ENCODE peak calls at places on chromosomes 4 and X, in five cellular contexts. C is mammary epithelial cell, V is IMR-90, N is cardiac muscle cell, Y is tibial artery. E is an unnamed sample.

GRCh38 chrX:120697053-120697452 is 67.2 kb upstream of the C1GALT1C1 start:
- DNase-seq in C (no peak), V (no peak), N (no peak), Y (no peak), E (no peak)

GRCh38 chrX:53714580-53715335 is 28.2 kb upstream of the HUWE1 start:
- DNase-seq in C (peak), V (peak), N (no peak), Y (no peak), E (no peak)

GRCh38 chr4:37644962-37645361 is 41.2 kb downstream of the RELL1 start:
- DNase-seq in C (no peak), V (peak), N (no peak), Y (peak), E (peak)

GRCh38 chr4:45693746-45694145 is 430.1 kb downstream of the GABRG1 start:
- DNase-seq in C (no peak), V (no peak), N (peak), Y (no peak), E (no peak)

GRCh38 chr4:105241456-105241855 is 94.8 kb downstream of the TET2 start:
- DNase-seq in C (no peak), V (no peak), N (no peak), Y (no peak), E (no peak)

GRCh38 chr4:169058312-169058711 is 48.3 kb upstream of the CBR4 start:
- DNase-seq in C (no peak), V (no peak), N (no peak), Y (no peak), E (no peak)

GRCh38 chr4:180116840-180117239 is 2126.4 kb upstream of the TENM3 start:
- DNase-seq in C (no peak), V (no peak), N (no peak), Y (no peak), E (no peak)

GRCh38 chr4:109588176-109588575 is 28.1 kb downstream of the MCUB start:
- DNase-seq in C (no peak), V (no peak), N (no peak), Y (no peak), E (no peak)

GRCh38 chr4:81409836-81410235 is 61.9 kb downstream of the RASGEF1B start:
- DNase-seq in C (no peak), V (no peak), N (no peak), Y (no peak), E (no peak)

GRCh38 chrX:75522565-75523411 is at the start of gene ZDHHC15:
- DNase-seq in C (no peak), V (no peak), N (peak), Y (peak), E (no peak)

GRCh38 chr4:41454393-41454792 is 83.6 kb upstream of the LIMCH1 start:
- DNase-seq in C (no peak), V (no peak), N (peak), Y (no peak), E (no peak)

GRCh38 chr4:110165382-110166285 is 32.8 kb downstream of the ELOVL6 start:
- DNase-seq in C (peak), V (peak), N (no peak), Y (no peak), E (no peak)

GRCh38 chr4:42330291-42330690 is 67.0 kb upstream of the SHISA3 start:
- DNase-seq in C (no peak), V (no peak), N (no peak), Y (no peak), E (no peak)

GRCh38 chr4:120692964-120693363 is 229.6 kb downstream of the PRDM5 start:
- DNase-seq in C (peak), V (peak), N (no peak), Y (no peak), E (peak)

GRCh38 chr4:76950052-76950845 is 697 bp downstream of the SEPTIN11 start:
- DNase-seq in C (peak), V (no peak), N (peak), Y (peak), E (no peak)

GRCh38 chr4:102503301-102503746 is 2.2 kb downstream of the NFKB1 start:
- DNase-seq in C (no peak), V (no peak), N (no peak), Y (no peak), E (no peak)

GRCh38 chr4:184474261-184475095 is at the start of gene IRF2:
- DNase-seq in C (peak), V (peak), N (peak), Y (peak), E (peak)

GRCh38 chr4:138659640-138660325 is 355.8 kb upstream of the NOCT start:
- DNase-seq in C (peak), V (no peak), N (no peak), Y (no peak), E (no peak)

GRCh38 chr4:122635205-122635604 is 14.3 kb upstream of the IL21 start:
- DNase-seq in C (no peak), V (no peak), N (no peak), Y (no peak), E (no peak)

GRCh38 chr4:159598602-159599001 is 495.7 kb downstream of the RAPGEF2 start:
- DNase-seq in C (no peak), V (no peak), N (no peak), Y (no peak), E (no peak)

GRCh38 chrX:3697701-3698279 is 15.7 kb downstream of the PRKX start:
- DNase-seq in C (peak), V (peak), N (no peak), Y (peak), E (no peak)

GRCh38 chrX:140141444-140142029 is 176.2 kb upstream of the CXorf66 start:
- DNase-seq in C (peak), V (peak), N (peak), Y (no peak), E (no peak)
- TF ChIP-seq CTCF in C (peak), V (peak), N (peak), Y (peak), E (peak)

GRCh38 chr4:73259552-73260140 is 1.0 kb upstream of the ANKRD17 start:
- DNase-seq in C (no peak), V (no peak), N (no peak), Y (no peak), E (no peak)

GRCh38 chr4:73258668-73259551 is at the start of gene ANKRD17:
- DNase-seq in C (peak), V (peak), N (peak), Y (peak), E (peak)

GRCh38 chr4:73257242-73257994 is 1.2 kb downstream of the ANKRD17 start:
- DNase-seq in C (peak), V (peak), N (peak), Y (peak), E (peak)

DNA sequence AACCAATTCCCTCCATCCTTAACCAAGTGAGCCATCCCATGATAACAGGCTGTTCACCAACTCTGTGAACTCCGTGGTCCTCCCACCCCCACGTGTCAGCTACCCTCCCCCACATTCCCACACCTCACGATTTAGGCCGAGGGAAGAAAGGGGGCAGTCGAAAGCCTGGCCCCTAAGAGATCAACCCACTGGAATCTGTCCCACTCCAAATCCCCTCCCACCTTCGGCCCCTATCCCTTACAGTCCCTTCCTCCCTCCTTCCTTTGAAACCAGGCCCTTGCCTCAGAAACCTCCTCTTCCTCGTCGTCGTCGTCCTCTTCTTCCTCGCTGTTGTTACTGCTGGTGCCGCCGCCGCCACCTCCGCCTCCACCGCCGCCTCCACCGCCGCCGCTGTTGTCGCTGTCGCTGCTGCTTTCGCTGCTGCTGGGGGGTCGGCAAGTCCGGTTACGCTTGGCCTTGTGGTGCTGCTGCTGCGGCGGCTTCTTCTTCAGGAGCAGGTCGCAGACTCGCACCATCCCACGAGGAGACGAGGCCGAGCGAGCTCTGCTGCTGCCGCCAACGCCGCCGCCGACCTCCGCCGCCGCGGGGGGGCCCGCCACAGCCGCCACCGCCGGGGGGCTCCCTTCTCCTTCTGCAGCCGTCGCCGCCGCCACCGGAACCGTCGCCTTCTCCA is 467 bp downstream of the ANKRD17 start:
- DNase-seq in C (peak), V (peak), N (peak), Y (peak), E (no peak)
- TF ChIP-seq CTCF in C (peak), V (peak), N (peak), Y (peak), E (no peak)

GRCh38 chr4:100806988-100807387 is 289.2 kb upstream of the EMCN start:
- DNase-seq in C (no peak), V (no peak), N (no peak), Y (no peak), E (no peak)

GRCh38 chr4:100811046-100811445 is 293.2 kb upstream of the EMCN start:
- DNase-seq in C (no peak), V (no peak), N (no peak), Y (no peak), E (no peak)

GRCh38 chr4:100803751-100804150 is 285.9 kb upstream of the EMCN start:
- DNase-seq in C (no peak), V (no peak), N (no peak), Y (no peak), E (no peak)

GRCh38 chr4:100799767-100800539 is 282.1 kb upstream of the EMCN start:
- DNase-seq in C (no peak), V (no peak), N (no peak), Y (no peak), E (no peak)

DNA sequence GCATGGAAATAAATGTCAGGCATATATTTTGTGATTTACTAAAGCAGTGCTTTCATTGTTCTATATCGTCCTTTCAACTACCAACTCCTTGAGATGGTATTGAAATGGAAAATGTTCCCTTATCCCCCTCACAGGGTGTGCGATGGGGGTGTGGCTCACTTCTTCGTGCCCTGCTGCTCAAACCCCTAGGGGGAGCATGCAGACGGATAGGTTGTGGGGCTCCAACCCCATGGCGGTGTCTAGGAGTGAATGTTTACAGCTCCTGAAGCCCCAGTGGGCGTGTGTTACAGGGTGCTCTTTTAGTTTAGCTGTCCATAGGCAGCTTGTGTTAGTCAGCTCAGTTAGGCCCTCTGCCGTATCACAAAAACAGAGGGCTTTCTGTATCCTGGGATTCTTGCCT is 287.7 kb upstream of the EMCN start:
- DNase-seq in C (no peak), V (no peak), N (no peak), Y (no peak), E (no peak)
- TF ChIP-seq CTCF in C (no peak), V (no peak), N (no peak), Y (no peak), E (no peak)

DNA sequence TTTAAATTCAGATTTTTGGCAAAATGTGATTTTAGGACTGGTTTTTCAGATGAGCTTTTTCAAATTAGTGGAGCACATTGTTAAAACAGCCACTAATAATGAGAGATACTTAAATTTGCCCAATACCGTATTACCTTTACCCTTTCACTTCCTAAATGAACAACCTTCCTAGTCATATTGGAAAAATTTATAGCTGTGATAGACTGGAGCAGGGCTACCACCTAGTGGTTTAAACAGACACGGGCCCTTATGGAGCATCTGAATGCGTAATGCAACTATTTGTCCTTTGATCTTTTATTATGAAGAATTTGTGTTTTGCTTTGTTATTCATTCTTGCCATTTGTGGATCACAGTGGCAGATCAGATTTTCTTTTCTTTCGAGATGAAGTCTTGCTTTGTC is 72.7 kb downstream of the KDM6A start:
- DNase-seq in C (no peak), V (no peak), N (no peak), Y (no peak), E (no peak)
- TF ChIP-seq CTCF in C (peak), V (peak), N (no peak), Y (no peak), E (peak)

GRCh38 chrX:12138366-12139313 is at the start of gene FRMPD4:
- DNase-seq in C (peak), V (peak), N (peak), Y (no peak), E (no peak)
- TF ChIP-seq CTCF in C (peak), V (peak), N (peak), Y (no peak), E (peak)

GRCh38 chr4:1851575-1852415 is 4.2 kb downstream of the LETM1 start:
- DNase-seq in C (no peak), V (no peak), N (no peak), Y (no peak), E (no peak)
- TF ChIP-seq CTCF in C (no peak), V (no peak), N (no peak), Y (no peak), E (no peak)

GRCh38 chr4:38873290-38873949 is 5.8 kb downstream of the FAM114A1 start:
- DNase-seq in C (no peak), V (no peak), N (no peak), Y (no peak), E (no peak)
- TF ChIP-seq CTCF in C (no peak), V (peak), N (no peak), Y (no peak), E (no peak)

GRCh38 chr4:173213296-173213695 is 44.7 kb downstream of the GALNT7 start:
- DNase-seq in C (no peak), V (no peak), N (no peak), Y (no peak), E (no peak)

GRCh38 chr4:173214231-173214630 is 45.6 kb downstream of the GALNT7 start:
- DNase-seq in C (no peak), V (no peak), N (no peak), Y (no peak), E (no peak)

GRCh38 chr4:173212379-173212778 is 43.8 kb downstream of the GALNT7 start:
- DNase-seq in C (no peak), V (peak), N (no peak), Y (no peak), E (no peak)

GRCh38 chr4:173211222-173211621 is 42.6 kb downstream of the GALNT7 start:
- DNase-seq in C (peak), V (no peak), N (no peak), Y (no peak), E (no peak)

GRCh38 chr4:173211838-173212237 is 43.2 kb downstream of the GALNT7 start:
- DNase-seq in C (peak), V (peak), N (peak), Y (no peak), E (no peak)
- TF ChIP-seq CTCF in C (no peak), V (no peak), N (no peak), Y (no peak), E (no peak)

DNA sequence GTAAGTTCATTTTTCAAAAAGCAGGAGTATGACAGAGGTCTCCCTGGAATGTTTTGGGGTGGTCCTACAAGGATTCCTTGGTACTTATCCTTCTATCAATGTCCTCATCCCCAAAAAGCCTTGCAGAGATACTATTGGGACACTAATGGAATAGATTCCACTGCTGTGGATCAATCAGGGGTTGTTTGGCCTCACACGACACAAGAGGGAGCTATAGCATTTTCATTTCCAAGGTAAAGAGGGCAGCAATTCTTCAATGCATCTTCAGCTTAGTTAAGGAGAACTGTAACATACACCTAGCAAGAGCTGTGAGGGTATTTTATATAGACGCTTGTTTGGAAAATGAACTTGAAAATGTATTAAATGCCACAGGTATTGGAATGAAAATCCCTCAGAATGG is 50.9 kb downstream of the USP26 start:
- DNase-seq in C (peak), V (peak), N (peak), Y (no peak), E (no peak)
- TF ChIP-seq CTCF in C (peak), V (peak), N (no peak), Y (no peak), E (no peak)

DNA sequence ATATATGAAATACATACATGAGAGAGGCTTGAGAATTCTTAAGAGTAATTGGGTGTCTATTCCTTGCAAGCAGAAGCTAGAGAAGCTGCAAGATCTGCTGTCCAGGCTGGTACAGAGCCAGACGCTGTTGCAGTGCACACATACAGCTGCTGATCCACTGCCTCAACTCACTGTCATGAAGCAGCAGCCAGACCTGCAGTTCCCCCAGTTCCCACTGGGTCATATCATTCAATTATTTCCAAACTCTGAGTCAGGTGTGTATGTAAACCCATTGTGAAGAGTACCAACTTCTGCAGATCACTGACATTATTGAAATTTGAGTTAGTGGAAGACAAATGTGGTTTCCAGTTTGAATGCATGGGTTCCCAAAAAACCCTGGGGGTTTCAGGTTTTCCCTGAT is 1212.8 kb upstream of the ADGRL3 start:
- DNase-seq in C (no peak), V (no peak), N (no peak), Y (no peak), E (no peak)
- TF ChIP-seq CTCF in C (no peak), V (no peak), N (no peak), Y (no peak), E (no peak)

E was measured in AG04450.